ENCODE peak calls at places on chromosomes 6 and 20, in four cellular contexts. One of them, this sample, is unnamed.

GRCh38 chr6:169844946-169845345 is 93.5 kb downstream of the ERMARD start:
- DNase-seq in HepG2: no peak
- DNase-seq in GM12878: no peak
- DNase-seq in K562: no peak
- DNase-seq in this sample: no peak

GRCh38 chr6:13250703-13251102 is 77.6 kb downstream of the TBC1D7 start:
- DNase-seq in GM12878: no peak
- DNase-seq in K562: no peak
- DNase-seq in HepG2: no peak
- DNase-seq in this sample: no peak

GRCh38 chr20:37042986-37043972 is 52.5 kb downstream of the RBL1 start:
- DNase-seq in HepG2: no peak
- DNase-seq in K562: no peak
- DNase-seq in GM12878: peak
- DNase-seq in this sample: no peak

GRCh38 chr6:26329763-26330511 is 35.1 kb upstream of the BTN3A2 start:
- DNase-seq in K562: no peak
- DNase-seq in GM12878: no peak
- DNase-seq in HepG2: peak
- DNase-seq in this sample: no peak

GRCh38 chr20:62576815-62577214 is 65.5 kb upstream of the SLCO4A1 start:
- DNase-seq in HepG2: no peak
- DNase-seq in K562: peak
- DNase-seq in GM12878: no peak
- DNase-seq in this sample: no peak

GRCh38 chr6:27290065-27290849 is 21.8 kb downstream of the POM121L2 start:
- DNase-seq in HepG2: peak
- DNase-seq in K562: peak
- DNase-seq in GM12878: peak
- DNase-seq in this sample: peak

GRCh38 chr6:121321282-121321681 is 13.0 kb downstream of the TBC1D32 start:
- DNase-seq in K562: no peak
- DNase-seq in GM12878: no peak
- DNase-seq in HepG2: no peak
- DNase-seq in this sample: no peak

GRCh38 chr6:17872908-17873307 is 114.5 kb downstream of the KIF13A start:
- DNase-seq in GM12878: no peak
- DNase-seq in K562: no peak
- DNase-seq in HepG2: no peak
- DNase-seq in this sample: no peak

GRCh38 chr20:35561268-35561667 is 19.4 kb downstream of the ERGIC3 start:
- DNase-seq in K562: peak
- DNase-seq in HepG2: peak
- DNase-seq in GM12878: no peak
- DNase-seq in this sample: peak

GRCh38 chr6:79269877-79270276 is 35.4 kb upstream of the HMGN3 start:
- DNase-seq in GM12878: no peak
- DNase-seq in K562: no peak
- DNase-seq in HepG2: no peak
- DNase-seq in this sample: no peak

GRCh38 chr6:130537447-130537846 is 171.6 kb downstream of the TMEM200A start:
- DNase-seq in HepG2: no peak
- DNase-seq in GM12878: no peak
- DNase-seq in K562: no peak
- DNase-seq in this sample: no peak

GRCh38 chr20:43799150-43799711 is 72.4 kb upstream of the GTSF1L start:
- DNase-seq in HepG2: no peak
- DNase-seq in K562: no peak
- DNase-seq in GM12878: no peak
- DNase-seq in this sample: no peak

GRCh38 chr20:53149184-53149651 is 177.1 kb downstream of the TSHZ2 start:
- DNase-seq in HepG2: no peak
- DNase-seq in K562: no peak
- DNase-seq in GM12878: no peak
- DNase-seq in this sample: no peak

GRCh38 chr6:45663181-45664180 is 285.7 kb upstream of the SUPT3H start:
- DNase-seq in GM12878: no peak
- DNase-seq in K562: no peak
- DNase-seq in HepG2: no peak
- DNase-seq in this sample: no peak

GRCh38 chr20:59949911-59950310 is 8.3 kb upstream of the CDH26 start:
- DNase-seq in HepG2: no peak
- DNase-seq in GM12878: no peak
- DNase-seq in K562: no peak
- DNase-seq in this sample: no peak

GRCh38 chr6:158991017-158991723 is 8.8 kb downstream of the RSPH3 start:
- DNase-seq in K562: no peak
- DNase-seq in GM12878: no peak
- DNase-seq in HepG2: no peak
- DNase-seq in this sample: no peak

GRCh38 chr6:36824262-36824661 is 15.0 kb downstream of the CPNE5 start:
- DNase-seq in GM12878: no peak
- DNase-seq in K562: no peak
- DNase-seq in HepG2: no peak
- DNase-seq in this sample: no peak

GRCh38 chr6:76593668-76594067 is 521.2 kb upstream of the IMPG1 start:
- DNase-seq in GM12878: no peak
- DNase-seq in K562: no peak
- DNase-seq in HepG2: no peak
- DNase-seq in this sample: no peak

GRCh38 chr6:21073318-21073839 is 520.2 kb upstream of the SOX4 start:
- DNase-seq in GM12878: no peak
- DNase-seq in K562: no peak
- DNase-seq in HepG2: no peak
- DNase-seq in this sample: no peak

GRCh38 chr6:75305573-75305972 is 21.0 kb upstream of the TMEM30A start:
- DNase-seq in GM12878: no peak
- DNase-seq in HepG2: no peak
- DNase-seq in K562: no peak
- DNase-seq in this sample: no peak

GRCh38 chr20:8394308-8394945 is 262.4 kb downstream of the PLCB1 start:
- DNase-seq in HepG2: no peak
- DNase-seq in GM12878: peak
- DNase-seq in K562: no peak
- DNase-seq in this sample: no peak

GRCh38 chr20:58022711-58023110 is 205.7 kb downstream of the ANKRD60 start:
- DNase-seq in HepG2: no peak
- DNase-seq in GM12878: no peak
- DNase-seq in K562: no peak
- DNase-seq in this sample: no peak

DNA sequence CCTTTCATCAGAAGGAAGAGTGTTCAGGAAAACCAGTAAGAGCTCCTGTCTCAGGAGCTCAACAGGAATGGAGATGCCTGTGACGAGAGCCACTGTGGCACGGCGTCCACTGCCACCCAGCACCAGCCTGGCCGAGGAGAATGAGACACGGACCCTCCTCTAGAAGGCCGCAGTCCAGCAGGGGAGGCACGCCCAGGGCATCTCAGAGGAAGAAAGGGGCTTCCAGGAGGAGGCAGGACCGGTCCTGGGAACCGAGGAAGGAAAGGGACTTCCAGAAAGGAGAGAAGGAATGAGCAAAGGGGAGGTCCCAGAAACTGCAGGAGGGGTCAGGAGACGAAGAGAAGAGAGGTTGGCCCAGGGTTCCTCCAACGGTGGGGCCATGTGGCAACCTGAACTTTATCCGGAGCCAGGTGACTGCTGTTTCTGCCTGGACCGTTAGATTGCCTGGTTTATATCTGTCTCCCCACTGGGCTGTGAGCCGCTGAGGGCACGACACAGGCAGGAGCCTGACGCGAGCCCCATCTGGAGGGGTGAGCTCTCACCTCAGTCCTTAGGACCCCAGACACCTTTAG is 26.8 kb downstream of the BFSP1 start:
- DNase-seq in HepG2: no peak
- DNase-seq in GM12878: no peak
- DNase-seq in K562: no peak
- DNase-seq in this sample: peak
- TF ChIP-seq FOXK2 in HepG2: no peak
- TF ChIP-seq FOXK2 in GM12878: no peak
- TF ChIP-seq FOXK2 in K562: no peak
- TF ChIP-seq FOXK2 in this sample: no peak

GRCh38 chr20:3477861-3478544 is 7.2 kb downstream of the ATRN start:
- DNase-seq in GM12878: no peak
- DNase-seq in HepG2: peak
- DNase-seq in K562: no peak
- DNase-seq in this sample: no peak

GRCh38 chr20:3479025-3479424 is 8.2 kb downstream of the ATRN start:
- DNase-seq in HepG2: no peak
- DNase-seq in K562: no peak
- DNase-seq in GM12878: no peak
- DNase-seq in this sample: no peak

GRCh38 chr20:3483784-3484183 is 13.0 kb downstream of the ATRN start:
- DNase-seq in HepG2: no peak
- DNase-seq in K562: no peak
- DNase-seq in GM12878: no peak
- DNase-seq in this sample: no peak

GRCh38 chr20:3483309-3483708 is 12.5 kb downstream of the ATRN start:
- DNase-seq in GM12878: no peak
- DNase-seq in HepG2: peak
- DNase-seq in K562: no peak
- DNase-seq in this sample: no peak

GRCh38 chr20:3479759-3480615 is 9.2 kb downstream of the ATRN start:
- DNase-seq in GM12878: no peak
- DNase-seq in K562: no peak
- DNase-seq in HepG2: no peak
- DNase-seq in this sample: no peak
- TF ChIP-seq BHLHE40 in GM12878: no peak
- TF ChIP-seq BHLHE40 in K562: no peak
- TF ChIP-seq BHLHE40 in HepG2: no peak
- TF ChIP-seq BHLHE40 in this sample: no peak

DNA sequence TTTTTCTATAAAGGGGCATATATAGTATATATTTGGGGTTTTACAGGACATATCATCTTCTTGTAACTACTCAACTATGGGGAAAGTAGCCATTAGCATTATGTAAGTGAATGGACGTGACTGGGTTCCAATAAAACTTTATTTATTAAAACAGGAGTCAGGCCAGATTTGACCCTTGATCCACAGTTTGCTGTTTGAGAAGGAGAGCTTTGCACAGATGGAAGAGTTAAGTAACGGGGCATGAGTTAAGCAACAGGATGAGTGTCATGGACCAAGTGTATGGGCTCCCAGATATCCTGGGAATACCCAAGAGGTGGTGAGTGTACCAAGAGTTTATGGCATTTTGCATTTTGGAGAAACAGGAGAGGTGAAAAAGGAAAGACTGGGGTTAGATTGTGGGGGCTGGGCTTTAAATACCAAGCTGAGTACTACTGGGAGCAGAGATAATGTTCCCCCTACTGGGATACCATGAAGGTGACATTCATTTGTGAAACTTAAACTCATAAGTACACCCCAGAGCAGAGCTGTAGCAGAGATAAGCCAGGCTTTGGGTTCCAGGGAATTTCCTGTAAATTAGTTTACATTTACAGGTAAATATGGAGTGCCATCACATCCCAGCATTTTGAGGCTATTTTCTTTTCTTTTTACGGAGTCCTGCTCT is 18.5 kb upstream of the SCUBE3 start:
- DNase-seq in GM12878: no peak
- DNase-seq in HepG2: no peak
- DNase-seq in K562: peak
- DNase-seq in this sample: no peak
- TF ChIP-seq FOXM1 in GM12878: no peak
- TF ChIP-seq FOXM1 in HepG2: no peak
- TF ChIP-seq FOXM1 in K562: no peak
- TF ChIP-seq FOXM1 in this sample: no peak

GRCh38 chr20:24588047-24588635 is 118.7 kb downstream of the SYNDIG1 start:
- DNase-seq in K562: no peak
- DNase-seq in HepG2: no peak
- DNase-seq in GM12878: no peak
- DNase-seq in this sample: no peak

GRCh38 chr20:24586523-24586840 is 117.1 kb downstream of the SYNDIG1 start:
- DNase-seq in GM12878: no peak
- DNase-seq in K562: no peak
- DNase-seq in HepG2: no peak
- DNase-seq in this sample: no peak

GRCh38 chr20:24585796-24586522 is 116.5 kb downstream of the SYNDIG1 start:
- DNase-seq in HepG2: no peak
- DNase-seq in GM12878: no peak
- DNase-seq in K562: no peak
- DNase-seq in this sample: no peak

GRCh38 chr20:24588725-24589340 is 119.4 kb downstream of the SYNDIG1 start:
- DNase-seq in GM12878: no peak
- DNase-seq in HepG2: no peak
- DNase-seq in K562: no peak
- DNase-seq in this sample: no peak

DNA sequence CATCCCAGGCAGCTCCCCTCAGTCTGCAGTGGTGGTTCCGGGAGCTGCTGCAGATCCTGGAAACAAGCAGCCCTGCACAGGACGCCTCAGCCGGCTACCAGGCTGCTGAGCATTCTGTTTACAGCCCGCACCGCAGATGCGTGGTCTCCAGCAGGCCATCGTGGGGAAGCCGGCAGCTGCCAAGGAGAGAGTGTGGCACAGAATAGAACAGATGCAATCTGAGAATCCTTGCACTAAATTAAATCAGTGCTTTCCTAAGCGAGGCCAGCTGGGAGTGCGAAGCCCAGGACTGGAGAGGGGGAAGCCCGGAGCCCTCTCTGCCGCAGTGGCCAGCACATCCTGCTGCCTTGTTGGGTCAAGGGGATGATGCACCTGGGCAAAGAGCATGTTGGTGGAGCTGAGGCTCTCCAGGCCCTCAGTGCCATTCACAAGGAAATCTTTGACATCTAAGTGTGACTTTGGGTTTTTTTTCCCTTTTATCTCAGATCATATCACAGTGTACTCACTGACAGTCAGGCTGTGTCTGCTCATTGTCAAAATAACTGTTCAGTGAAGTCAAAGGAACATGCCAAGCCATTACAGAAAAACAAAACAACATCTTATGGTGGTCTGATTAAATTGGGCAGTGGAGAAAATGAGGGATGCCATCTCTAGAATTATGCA is 118.1 kb downstream of the SYNDIG1 start:
- DNase-seq in GM12878: no peak
- DNase-seq in K562: no peak
- DNase-seq in HepG2: no peak
- DNase-seq in this sample: no peak
- TF ChIP-seq FOXK2 in GM12878: no peak
- TF ChIP-seq FOXK2 in K562: no peak
- TF ChIP-seq FOXK2 in HepG2: no peak
- TF ChIP-seq FOXK2 in this sample: no peak

GRCh38 chr6:50555982-50556381 is 157.3 kb upstream of the TFAP2D start:
- DNase-seq in K562: no peak
- DNase-seq in HepG2: no peak
- DNase-seq in GM12878: no peak
- DNase-seq in this sample: no peak
- TF ChIP-seq BHLHE40 in K562: no peak
- TF ChIP-seq BHLHE40 in HepG2: no peak
- TF ChIP-seq BHLHE40 in GM12878: no peak
- TF ChIP-seq BHLHE40 in this sample: no peak

GRCh38 chr6:143060806-143061596 is at the start of gene AIG1:
- DNase-seq in GM12878: no peak
- DNase-seq in HepG2: no peak
- DNase-seq in K562: peak
- DNase-seq in this sample: no peak
- TF ChIP-seq FOXM1 in GM12878: no peak
- TF ChIP-seq FOXM1 in HepG2: no peak
- TF ChIP-seq FOXM1 in K562: no peak
- TF ChIP-seq FOXM1 in this sample: no peak

This sample was measured in HEK293T.